ENCODE peak calls at places on chromosomes 2 and 18, in five cellular contexts. O is aorta, Y is A549, L is GM23248, W is brain microvascular endothelial cell. N is an unnamed sample.
A peak's percentile ranks its signal among the peaks of the same experiment; 100 is the strongest.

GRCh38 chr18:50704541-50704940 is 115.3 kb downstream of the MRO start:
- DNase-seq in O (no peak), Y (no peak), L (no peak), W (no peak), N (no peak)

GRCh38 chr2:72028351-72028995 is 119.2 kb downstream of the CYP26B1 start:
- DNase-seq in O (peak; percentile 53), Y (no peak), L (no peak), W (no peak), N (no peak)

GRCh38 chr2:230899786-230900185 is 25.3 kb downstream of the GPR55 start:
- DNase-seq in O (peak; percentile 9), Y (no peak), L (peak; percentile 22), W (no peak), N (no peak)

GRCh38 chr2:15059870-15060617 is 427.5 kb downstream of the LRATD1 start:
- DNase-seq in O (no peak), Y (no peak), L (no peak), W (no peak), N (no peak)

GRCh38 chr2:238169708-238170251 is 11.0 kb downstream of the ERFE start:
- DNase-seq in O (peak; percentile 75), Y (peak; percentile 46), L (peak; percentile 98), W (peak; percentile 92), N (peak; percentile 78)

GRCh38 chr2:98505991-98506664 is 61.5 kb downstream of the INPP4A start:
- DNase-seq in O (no peak), Y (no peak), L (peak; percentile 66), W (no peak), N (no peak)

GRCh38 chr2:232611559-232612218 is 21.7 kb upstream of the EFHD1 start:
- DNase-seq in O (peak; percentile 93), Y (peak; percentile 73), L (peak; percentile 44), W (peak; percentile 54), N (peak; percentile 20)

GRCh38 chr2:217445726-217446125 is 557.1 kb downstream of the TNS1 start:
- DNase-seq in O (no peak), Y (no peak), L (no peak), W (no peak), N (no peak)

GRCh38 chr18:8367217-8367988 is 241.8 kb upstream of the RAB12 start:
- DNase-seq in O (peak; percentile 79), Y (peak; percentile 7), L (peak; percentile 38), W (no peak), N (no peak)

GRCh38 chr2:166647935-166648334 is 153.9 kb upstream of the SCN7A start:
- DNase-seq in O (no peak), Y (no peak), L (no peak), W (no peak), N (no peak)

GRCh38 chr2:197198890-197199289 is 111.7 kb downstream of the ANKRD44 start:
- DNase-seq in O (peak; percentile 78), Y (no peak), L (no peak), W (no peak), N (no peak)

GRCh38 chr2:45268631-45269030 is 259.4 kb upstream of the SIX2 start:
- DNase-seq in O (no peak), Y (no peak), L (no peak), W (no peak), N (no peak)

GRCh38 chr2:100394111-100394641 is 23.3 kb downstream of the CHST10 start:
- DNase-seq in O (no peak), Y (no peak), L (no peak), W (no peak), N (no peak)

GRCh38 chr18:76783786-76784484 is 38.4 kb upstream of the ZNF236 start:
- DNase-seq in O (no peak), Y (no peak), L (no peak), W (no peak), N (no peak)

GRCh38 chr2:13021470-13021957 is 304.8 kb downstream of the TRIB2 start:
- DNase-seq in O (no peak), Y (no peak), L (no peak), W (no peak), N (no peak)

GRCh38 chr18:63339920-63340484 is 20.4 kb upstream of the BCL2 start:
- DNase-seq in O (no peak), Y (peak; percentile 30), L (peak; percentile 68), W (no peak), N (no peak)

GRCh38 chr2:195304310-195304709 is 352.7 kb upstream of the SLC39A10 start:
- DNase-seq in O (no peak), Y (peak; percentile 49), L (peak; percentile 7), W (peak; percentile 12), N (no peak)

GRCh38 chr2:241103176-241103595 is 1.1 kb upstream of the MTERF4 start:
- DNase-seq in O (no peak), Y (no peak), L (no peak), W (no peak), N (no peak)

GRCh38 chr2:223725986-223726970 is 111.1 kb downstream of the AP1S3 start:
- DNase-seq in O (no peak), Y (peak; percentile 60), L (no peak), W (no peak), N (no peak)
- H3K27ac ChIP-seq in O (peak overlapping the region; percentile 37), Y (peak overlapping the region; percentile 97), L (peak overlapping the region; percentile 73), W (peak overlapping the region; percentile 74), N (peak overlapping the region; percentile 62)

GRCh38 chr2:9382604-9383235 is 40.6 kb downstream of the ITGB1BP1 start:
- DNase-seq in O (no peak), Y (no peak), L (peak; percentile 40), W (peak; percentile 66), N (no peak)

GRCh38 chr2:9378433-9379371 is 44.6 kb downstream of the ITGB1BP1 start:
- DNase-seq in O (peak; percentile 88), Y (peak; percentile 61), L (peak; percentile 95), W (peak; percentile 86), N (no peak)

GRCh38 chr2:9380702-9381628 is 42.4 kb downstream of the ITGB1BP1 start:
- DNase-seq in O (no peak), Y (peak; percentile 91), L (peak; percentile 95), W (peak; percentile 92), N (no peak)

GRCh38 chr2:9377461-9378097 is 45.7 kb downstream of the ITGB1BP1 start:
- DNase-seq in O (no peak), Y (no peak), L (no peak), W (no peak), N (no peak)

GRCh38 chr2:9379372-9379725 is 44.0 kb downstream of the ITGB1BP1 start:
- DNase-seq in O (no peak), Y (no peak), L (no peak), W (no peak), N (no peak)
- H3K27ac ChIP-seq in O (no peak overlapping the region), Y (peak overlapping the region; percentile 96), L (no peak overlapping the region), W (no peak overlapping the region), N (no peak overlapping the region)

GRCh38 chr2:42792087-42792582 is 248 bp downstream of the HAAO start:
- DNase-seq in O (no peak), Y (no peak), L (peak; percentile 48), W (no peak), N (no peak)

GRCh38 chr2:42795275-42795674 is 2.9 kb upstream of the HAAO start:
- DNase-seq in O (no peak), Y (no peak), L (no peak), W (no peak), N (no peak)

GRCh38 chr2:42792583-42793313 is at the start of gene HAAO:
- DNase-seq in O (peak; percentile 90), Y (no peak), L (peak; percentile 18), W (no peak), N (no peak)

GRCh38 chr2:42794271-42795046 is 2.1 kb upstream of the HAAO start:
- DNase-seq in O (no peak), Y (peak; percentile 64), L (no peak), W (peak; percentile 14), N (no peak)

DNA sequence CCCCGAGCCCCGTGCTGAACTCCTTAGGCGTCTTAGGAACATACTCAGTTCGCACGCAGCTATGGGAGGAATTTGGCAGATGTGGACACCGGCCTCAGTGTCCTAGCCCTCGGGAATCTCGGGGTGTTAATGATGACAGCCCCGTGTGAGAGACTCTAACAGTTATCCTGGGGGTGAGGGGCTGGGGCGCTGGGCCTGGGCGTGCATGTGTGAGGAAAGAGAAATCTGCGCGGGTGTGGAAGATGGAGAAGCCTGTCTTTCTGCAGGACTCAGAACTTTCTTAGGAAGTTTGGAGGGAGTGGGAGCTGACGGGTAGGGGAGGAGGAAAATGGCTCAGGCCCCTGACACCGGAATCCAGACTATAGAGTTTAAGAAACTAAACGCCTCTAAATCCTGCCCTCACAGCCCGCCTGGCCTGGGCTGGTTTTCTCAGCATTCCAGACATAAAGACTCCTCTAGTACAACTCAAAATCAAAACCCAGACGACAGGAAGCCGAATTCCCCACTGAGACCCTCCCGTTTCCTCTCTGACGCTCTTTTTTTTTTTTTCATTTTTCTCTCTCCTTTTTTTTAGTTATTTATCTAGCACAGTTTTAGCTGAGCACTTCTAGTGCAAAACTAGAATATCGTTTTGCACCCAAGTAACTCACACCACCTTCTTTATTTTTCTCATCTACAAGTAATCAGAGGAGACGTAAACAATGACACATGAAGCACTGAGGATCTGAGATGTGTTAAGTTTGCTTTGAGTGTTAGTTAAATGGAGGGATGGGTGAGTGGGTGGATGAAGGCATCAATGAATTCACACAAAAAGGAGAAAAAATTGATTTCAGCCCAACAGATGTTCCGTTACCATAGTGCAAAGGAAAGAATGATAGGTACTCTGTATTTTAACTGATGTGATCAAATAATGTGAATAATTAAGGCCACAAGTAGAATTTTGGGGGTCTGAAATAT is 1.2 kb upstream of the HAAO start:
- DNase-seq in O (no peak), Y (no peak), L (peak; percentile 35), W (peak; percentile 2), N (no peak)
- H3K27ac ChIP-seq in O (peak overlapping the region; percentile 96), Y (no peak overlapping the region), L (no peak overlapping the region), W (no peak overlapping the region), N (no peak overlapping the region)

GRCh38 chr18:5515007-5515744 is 28.6 kb downstream of the EPB41L3 start:
- DNase-seq in O (no peak), Y (no peak), L (no peak), W (no peak), N (no peak)
- H3K27ac ChIP-seq in O (no peak overlapping the region), Y (no peak overlapping the region), L (no peak overlapping the region), W (no peak overlapping the region), N (no peak overlapping the region)

GRCh38 chr18:3120356-3120755 is 99.4 kb downstream of the MYOM1 start:
- DNase-seq in O (no peak), Y (no peak), L (no peak), W (no peak), N (no peak)
- H3K27ac ChIP-seq in O (no peak overlapping the region), Y (peak overlapping the region; percentile 67), L (no peak overlapping the region), W (no peak overlapping the region), N (peak overlapping the region; percentile 18)

DNA sequence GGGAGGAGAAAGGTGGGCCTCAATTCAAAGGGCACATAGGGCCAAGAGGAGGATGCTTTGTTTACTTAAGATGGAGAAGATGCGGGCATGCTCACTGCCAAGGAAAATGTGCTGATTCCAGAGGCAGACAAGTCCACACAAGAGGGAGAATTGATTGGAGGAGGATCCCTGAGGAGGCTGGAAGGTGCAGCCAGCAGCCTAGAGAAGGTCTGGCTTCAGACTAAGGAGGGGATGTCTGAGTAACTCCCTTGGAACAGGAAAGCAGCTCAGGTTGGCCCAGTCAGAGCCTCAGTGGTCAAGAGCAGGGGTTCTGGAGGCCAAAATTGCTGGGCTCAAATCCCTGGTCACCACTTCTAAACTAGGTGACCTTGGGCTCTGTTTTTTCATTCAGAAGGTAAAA is 265.5 kb upstream of the NCKAP5 start:
- DNase-seq in O (no peak), Y (no peak), L (no peak), W (no peak), N (no peak)
- H3K27ac ChIP-seq in O (no peak overlapping the region), Y (no peak overlapping the region), L (no peak overlapping the region), W (no peak overlapping the region), N (no peak overlapping the region)